ENCODE peak calls at places on chromosomes 13 and 19, in ten cellular contexts. S is stimulated activated CD4-positive, alpha-beta T cell treated with anti-CD3 and anti-CD28 coated beads, Interleukin-1b, Interleukin-23, amount 100 ng/mL, for 1 hour; B is left cardiac atrium; F is amygdala; R is AML-193; G is GM23248; T is mesendoderm; Y is BJ; I is NCI-H1930; J is A549. H is an unnamed sample.

GRCh38 chr19:39502640-39503417 is 4.1 kb downstream of the DLL3 start:
- DNase-seq in S (peak), B (peak), F (no peak), R (no peak), G (peak), T (peak), Y (no peak), I (no peak), J (peak), H (peak)

GRCh38 chr13:107209811-107210210 is 641.9 kb upstream of the ARGLU1 start:
- DNase-seq in S (no peak), B (no peak), F (no peak), R (no peak), G (peak), T (no peak), Y (peak), I (no peak), J (no peak), H (no peak)

GRCh38 chr13:99702687-99703319 is 201.5 kb downstream of the TM9SF2 start:
- DNase-seq in S (no peak), B (no peak), F (no peak), R (no peak), G (no peak), T (no peak), Y (no peak), I (no peak), J (no peak), H (no peak)

GRCh38 chr19:41376241-41376997 is at the start of gene TMEM91:
- DNase-seq in S (no peak), B (peak), F (no peak), R (no peak), G (peak), T (peak), Y (no peak), I (peak), J (no peak), H (peak)

GRCh38 chr19:13334801-13335481 is 171.3 kb downstream of the CACNA1A start:
- DNase-seq in S (no peak), B (no peak), F (no peak), R (no peak), G (no peak), T (no peak), Y (no peak), I (no peak), J (no peak), H (no peak)

GRCh38 chr13:89363144-89363543 is 1692.0 kb downstream of the SLITRK5 start:
- DNase-seq in S (no peak), B (no peak), F (no peak), R (no peak), G (no peak), T (no peak), Y (no peak), I (peak), J (no peak), H (no peak)

GRCh38 chr13:32713397-32713796 is 127.1 kb downstream of the PDS5B start:
- DNase-seq in S (no peak), B (no peak), F (no peak), R (no peak), G (no peak), T (no peak), Y (no peak), I (no peak), J (no peak), H (no peak)

GRCh38 chr13:34347784-34348573 is 530.0 kb downstream of the RFC3 start:
- DNase-seq in S (no peak), B (no peak), F (no peak), R (no peak), G (no peak), T (no peak), Y (no peak), I (no peak), J (no peak), H (no peak)

GRCh38 chr19:1510807-1511206 is 2.0 kb downstream of the ADAMTSL5 start:
- DNase-seq in S (no peak), B (no peak), F (no peak), R (no peak), G (no peak), T (no peak), Y (no peak), I (no peak), J (no peak), H (no peak)

GRCh38 chr13:38641164-38641948 is 45.5 kb upstream of the FREM2 start:
- DNase-seq in S (no peak), B (no peak), F (no peak), R (no peak), G (peak), T (no peak), Y (no peak), I (no peak), J (no peak), H (no peak)